ENCODE peak calls at places on chromosome 1, in six cellular contexts. G is transverse colon, B is HAP-1, C is PC-3, H is uterus, N is GM23248. D is an unnamed sample.

GRCh38 chr1:92509619-92510018 is 22.9 kb upstream of the GFI1 start:
- DNase-seq in H (no peak), C (no peak), N (no peak), B (no peak), G (no peak), D (no peak)

GRCh38 chr1:109531205-109531779 is 8.4 kb upstream of the GPR61 start:
- DNase-seq in B (no peak), C (no peak), G (no peak), N (no peak), H (no peak), D (no peak)

GRCh38 chr1:15261155-15262002 is 14.4 kb downstream of the FHAD1 start:
- DNase-seq in N (peak; percentile 59), G (peak; percentile 52), H (peak; percentile 20), B (no peak), C (no peak), D (peak; percentile 31)

GRCh38 chr1:81876901-81877750 is 76.4 kb downstream of the ADGRL2 start:
- DNase-seq in H (no peak), B (peak; percentile 42), N (peak; percentile 75), G (no peak), C (no peak), D (no peak)

GRCh38 chr1:167631987-167632680 is 2.1 kb downstream of the RCSD1 start:
- DNase-seq in C (no peak), H (no peak), N (no peak), B (no peak), G (peak; percentile 41), D (no peak)

GRCh38 chr1:203306089-203306969 is 1.0 kb downstream of the BTG2 start:
- DNase-seq in N (peak; percentile 70), B (peak; percentile 78), C (peak; percentile 65), G (peak; percentile 87), H (peak; percentile 91), D (peak; percentile 44)

GRCh38 chr1:58432813-58433668 is 113.5 kb downstream of the OMA1 start:
- DNase-seq in G (no peak), N (peak; percentile 91), H (peak; percentile 25), C (peak; percentile 33), B (no peak), D (no peak)

GRCh38 chr1:153804112-153804511 is 28.9 kb downstream of the SLC27A3 start:
- DNase-seq in N (no peak), B (no peak), G (no peak), H (no peak), C (no peak), D (no peak)

GRCh38 chr1:229440821-229441537 is 7.1 kb upstream of the ACTA1 start:
- DNase-seq in G (no peak), C (peak; percentile 78), B (no peak), N (peak; percentile 64), H (no peak), D (no peak)

GRCh38 chr1:66506991-66507390 is 27.0 kb upstream of the SGIP1 start:
- DNase-seq in G (no peak), C (no peak), B (no peak), N (no peak), H (no peak), D (no peak)

GRCh38 chr1:197180252-197180878 is 33.9 kb upstream of the ASPM start:
- DNase-seq in H (no peak), C (peak; percentile 70), G (no peak), N (peak; percentile 79), B (peak; percentile 69), D (no peak)

GRCh38 chr1:1244192-1244811 is 2.2 kb downstream of the C1QTNF12 start:
- DNase-seq in N (peak; percentile 11), H (no peak), G (peak; percentile 75), C (no peak), B (no peak), D (no peak)

GRCh38 chr1:89274431-89274857 is 1.8 kb upstream of the GBP5 start:
- DNase-seq in N (peak; percentile 87), G (no peak), C (peak; percentile 49), H (no peak), B (no peak), D (no peak)

GRCh38 chr1:16716691-16717173 is 23.6 kb upstream of the RNU1-4 start:
- DNase-seq in G (no peak), B (no peak), H (no peak), N (no peak), C (peak; percentile 60), D (no peak)

GRCh38 chr1:64505944-64506658 is 36.2 kb downstream of the CACHD1 start:
- DNase-seq in H (no peak), G (peak; percentile 63), C (peak; percentile 54), N (no peak), B (peak; percentile 88), D (peak; percentile 42)

DNA sequence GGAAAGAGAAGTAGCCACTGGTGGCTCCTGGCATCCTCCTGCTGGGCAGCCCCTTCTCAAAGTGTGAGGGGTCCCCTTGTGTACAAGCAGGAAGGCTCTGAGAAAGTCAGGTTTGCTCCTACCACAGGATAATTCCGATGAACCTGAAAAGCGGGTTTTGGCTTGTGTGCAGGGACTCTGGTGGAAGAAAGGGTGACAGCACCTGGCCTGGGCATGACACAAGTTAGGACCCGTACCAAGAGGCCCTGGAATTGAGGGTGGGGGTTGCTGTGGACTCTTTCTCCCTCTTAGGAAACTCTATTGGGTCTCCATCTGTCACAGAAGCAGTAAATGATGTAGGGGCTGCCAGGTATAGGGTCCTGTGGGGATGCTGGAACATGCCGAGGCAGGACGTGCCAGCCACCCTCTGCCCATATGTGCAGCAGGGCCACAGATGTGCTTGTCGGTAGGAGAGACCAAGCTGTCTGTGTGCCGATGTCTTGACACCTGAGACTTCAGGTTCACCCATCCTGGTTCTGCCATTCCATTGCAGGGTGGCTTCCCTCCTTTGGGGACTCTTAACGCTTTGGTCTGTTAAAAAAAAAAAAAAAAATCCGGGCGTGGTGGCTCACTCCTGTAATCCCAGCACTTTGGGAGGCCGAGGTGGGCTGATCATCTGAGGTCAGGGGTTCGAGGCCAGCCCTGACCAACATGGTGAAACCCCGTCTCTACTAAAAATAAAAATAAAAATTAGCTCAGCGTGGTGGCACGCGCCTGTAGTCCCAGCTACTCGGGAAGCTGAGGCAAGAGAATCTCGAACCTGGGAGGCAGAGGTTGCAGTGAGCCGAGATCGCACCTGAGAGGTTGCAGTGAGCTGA is 9.8 kb downstream of the C1orf35 start:
- DNase-seq in B (no peak), G (no peak), C (peak; percentile 53), N (no peak), H (no peak), D (no peak)
- H3K9me3 ChIP-seq in B (peaks cover 6% of the 10 kb centered on the region), G (no peaks in the 10 kb centered on the region), C (no peaks in the 10 kb centered on the region), N (no peaks in the 10 kb centered on the region), H (peaks cover 12% of the 10 kb centered on the region), D (peaks cover 13% of the 10 kb centered on the region)

GRCh38 chr1:228299211-228299610 is 91.4 kb downstream of the OBSCN start:
- DNase-seq in C (no peak), B (no peak), N (no peak), H (no peak), G (no peak), D (no peak)
- H3K9me3 ChIP-seq in C (peaks cover 26% of the 10 kb centered on the region), B (peaks cover 14% of the 10 kb centered on the region), N (peaks cover 7% of the 10 kb centered on the region), H (peaks cover 11% of the 10 kb centered on the region), G (peaks cover 9% of the 10 kb centered on the region), D (no peaks in the 10 kb centered on the region)

DNA sequence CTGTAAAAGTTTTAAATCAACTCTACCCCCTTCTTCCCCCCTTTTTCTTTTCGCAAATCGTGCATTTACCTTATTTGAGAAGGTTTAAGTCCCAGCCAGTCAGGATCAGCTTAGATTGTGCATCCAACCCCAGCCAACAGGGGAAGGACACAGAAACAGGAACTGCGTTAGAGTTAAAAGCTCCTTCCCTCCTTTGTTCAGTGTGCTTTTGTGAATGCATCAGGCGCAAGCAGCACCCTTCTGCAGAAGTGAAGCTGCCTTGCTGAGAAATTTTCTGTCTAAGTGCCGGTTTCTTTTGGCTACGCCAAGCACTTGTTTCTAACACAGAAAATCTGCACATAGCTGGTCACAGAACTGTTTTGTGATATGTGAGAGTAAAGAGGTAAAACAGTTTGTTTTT is 56.2 kb upstream of the PRRC2C start:
- DNase-seq in N (no peak), B (no peak), C (no peak), G (no peak), H (no peak), D (no peak)
- H3K9me3 ChIP-seq in N (no peaks in the 10 kb centered on the region), B (peaks cover 12% of the 10 kb centered on the region), C (no peaks in the 10 kb centered on the region), G (no peaks in the 10 kb centered on the region), H (no peaks in the 10 kb centered on the region), D (no peaks in the 10 kb centered on the region)

DNA sequence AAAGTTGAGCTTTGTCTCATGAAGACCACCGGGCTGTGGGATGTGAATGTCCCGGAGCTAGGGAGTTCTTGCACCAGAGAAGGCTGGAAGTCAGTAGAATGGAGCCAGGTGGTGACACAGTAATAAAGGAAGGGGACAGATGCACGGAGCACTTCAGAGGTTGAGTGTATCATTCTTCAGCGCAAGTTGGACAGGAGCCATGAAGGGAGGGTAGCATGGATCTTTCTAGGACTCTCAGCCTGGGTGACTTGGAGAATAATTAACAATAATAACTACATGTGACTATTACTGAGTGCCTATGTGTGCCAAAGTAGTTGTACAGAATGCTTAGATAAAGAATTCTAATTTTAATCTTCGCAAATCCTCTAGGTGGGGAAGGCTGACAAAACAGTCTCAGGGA is 258.7 kb upstream of the AJAP1 start:
- DNase-seq in C (no peak), H (no peak), N (no peak), G (no peak), B (no peak), D (no peak)
- H3K9me3 ChIP-seq in C (peaks cover 24% of the 10 kb centered on the region), H (no peaks in the 10 kb centered on the region), N (no peaks in the 10 kb centered on the region), G (no peaks in the 10 kb centered on the region), B (peaks cover 2% of the 10 kb centered on the region), D (no peaks in the 10 kb centered on the region)

GRCh38 chr1:152622803-152623202 is at the start of gene LCE3A:
- DNase-seq in B (no peak), C (peak; percentile 1), H (no peak), N (peak; percentile 31), G (no peak), D (no peak)
- H3K9me3 ChIP-seq in B (no peaks in the 10 kb centered on the region), C (peaks cover 7% of the 10 kb centered on the region), H (no peaks in the 10 kb centered on the region), N (no peaks in the 10 kb centered on the region), G (peaks cover 3% of the 10 kb centered on the region), D (peaks cover 10% of the 10 kb centered on the region)

GRCh38 chr1:5704785-5705514 is 287.3 kb downstream of the NPHP4 start:
- DNase-seq in B (no peak), C (no peak), H (no peak), N (no peak), G (no peak), D (no peak)
- H3K9me3 ChIP-seq in B (no peaks in the 10 kb centered on the region), C (no peaks in the 10 kb centered on the region), H (no peaks in the 10 kb centered on the region), N (no peaks in the 10 kb centered on the region), G (no peaks in the 10 kb centered on the region), D (no peaks in the 10 kb centered on the region)

GRCh38 chr1:4173731-4174130 is 273.7 kb upstream of the C1orf174 start:
- DNase-seq in H (no peak), G (no peak), B (no peak), N (no peak), C (no peak), D (no peak)

GRCh38 chr1:4177425-4178150 is 277.5 kb upstream of the C1orf174 start:
- DNase-seq in H (no peak), N (no peak), C (no peak), G (no peak), B (no peak), D (no peak)

GRCh38 chr1:4176841-4177240 is 276.8 kb upstream of the C1orf174 start:
- DNase-seq in G (no peak), N (no peak), C (no peak), H (no peak), B (no peak), D (no peak)

GRCh38 chr1:4174291-4175200 is 274.5 kb upstream of the C1orf174 start:
- DNase-seq in B (no peak), N (no peak), G (no peak), C (no peak), H (no peak), D (no peak)

GRCh38 chr1:4175566-4176405 is 275.7 kb upstream of the C1orf174 start:
- DNase-seq in C (no peak), G (no peak), H (no peak), N (no peak), B (no peak), D (no peak)
- H3K9me3 ChIP-seq in C (no peaks in the 10 kb centered on the region), G (no peaks in the 10 kb centered on the region), H (no peaks in the 10 kb centered on the region), N (no peaks in the 10 kb centered on the region), B (no peaks in the 10 kb centered on the region), D (no peaks in the 10 kb centered on the region)

D was measured in naive thymus-derived CD4-positive, alpha-beta T cell.